ENCODE peak calls at places on chromosomes 7 and 10, in eight cellular contexts. One of them, this sample, is unnamed.

GRCh38 chr10:89032141-89032814 is 41.7 kb downstream of the FAS start:
- DNase-seq in CD8-positive, alpha-beta memory T cell: no peak
- DNase-seq in aorta: no peak
- DNase-seq in RWPE1: peak
- DNase-seq in H9: peak
- DNase-seq in cardiac muscle cell: peak
- DNase-seq in left lung: peak
- DNase-seq in heart left ventricle: no peak
- DNase-seq in this sample: no peak

GRCh38 chr7:79495544-79496272 is 42.2 kb upstream of the MAGI2 start:
- DNase-seq in CD8-positive, alpha-beta memory T cell: no peak
- DNase-seq in aorta: no peak
- DNase-seq in RWPE1: peak
- DNase-seq in H9: no peak
- DNase-seq in cardiac muscle cell: peak
- DNase-seq in left lung: no peak
- DNase-seq in heart left ventricle: no peak
- DNase-seq in this sample: no peak

GRCh38 chr7:18558910-18559309 is 63.4 kb downstream of the HDAC9 start:
- DNase-seq in CD8-positive, alpha-beta memory T cell: no peak
- DNase-seq in aorta: no peak
- DNase-seq in RWPE1: peak
- DNase-seq in H9: no peak
- DNase-seq in cardiac muscle cell: no peak
- DNase-seq in left lung: no peak
- DNase-seq in heart left ventricle: no peak
- DNase-seq in this sample: no peak

GRCh38 chr10:14414901-14415300 is 84.2 kb upstream of the FRMD4A start:
- DNase-seq in CD8-positive, alpha-beta memory T cell: no peak
- DNase-seq in aorta: no peak
- DNase-seq in RWPE1: no peak
- DNase-seq in H9: no peak
- DNase-seq in cardiac muscle cell: peak
- DNase-seq in left lung: no peak
- DNase-seq in heart left ventricle: no peak
- DNase-seq in this sample: no peak

GRCh38 chr10:21078410-21079329 is 181.6 kb upstream of the NEBL start:
- DNase-seq in CD8-positive, alpha-beta memory T cell: no peak
- DNase-seq in aorta: peak
- DNase-seq in RWPE1: peak
- DNase-seq in H9: peak
- DNase-seq in cardiac muscle cell: peak
- DNase-seq in left lung: no peak
- DNase-seq in heart left ventricle: peak
- DNase-seq in this sample: peak

GRCh38 chr10:33215154-33215553 is 119.3 kb downstream of the NRP1 start:
- DNase-seq in CD8-positive, alpha-beta memory T cell: no peak
- DNase-seq in aorta: no peak
- DNase-seq in RWPE1: no peak
- DNase-seq in H9: no peak
- DNase-seq in cardiac muscle cell: peak
- DNase-seq in left lung: no peak
- DNase-seq in heart left ventricle: no peak
- DNase-seq in this sample: no peak

GRCh38 chr10:36494386-36494785 is 631.0 kb upstream of the ANKRD30A start:
- DNase-seq in CD8-positive, alpha-beta memory T cell: no peak
- DNase-seq in aorta: no peak
- DNase-seq in RWPE1: peak
- DNase-seq in H9: no peak
- DNase-seq in cardiac muscle cell: peak
- DNase-seq in left lung: no peak
- DNase-seq in heart left ventricle: no peak
- DNase-seq in this sample: no peak

GRCh38 chr7:28328822-28329615 is 83.3 kb upstream of the CREB5 start:
- DNase-seq in CD8-positive, alpha-beta memory T cell: no peak
- DNase-seq in aorta: no peak
- DNase-seq in RWPE1: no peak
- DNase-seq in H9: no peak
- DNase-seq in cardiac muscle cell: no peak
- DNase-seq in left lung: no peak
- DNase-seq in heart left ventricle: no peak
- DNase-seq in this sample: no peak

GRCh38 chr10:48506147-48506917 is 98.5 kb downstream of the ARHGAP22 start:
- DNase-seq in CD8-positive, alpha-beta memory T cell: no peak
- DNase-seq in aorta: no peak
- DNase-seq in RWPE1: no peak
- DNase-seq in H9: peak
- DNase-seq in cardiac muscle cell: peak
- DNase-seq in left lung: no peak
- DNase-seq in heart left ventricle: peak
- DNase-seq in this sample: no peak

GRCh38 chr10:95552680-95553342 is 8.4 kb downstream of the SORBS1 start:
- DNase-seq in CD8-positive, alpha-beta memory T cell: no peak
- DNase-seq in aorta: no peak
- DNase-seq in RWPE1: peak
- DNase-seq in H9: peak
- DNase-seq in cardiac muscle cell: no peak
- DNase-seq in left lung: no peak
- DNase-seq in heart left ventricle: no peak
- DNase-seq in this sample: no peak

GRCh38 chr10:8043569-8044306 is 10.8 kb upstream of the GATA3 start:
- DNase-seq in CD8-positive, alpha-beta memory T cell: no peak
- DNase-seq in aorta: no peak
- DNase-seq in RWPE1: no peak
- DNase-seq in H9: peak
- DNase-seq in cardiac muscle cell: no peak
- DNase-seq in left lung: no peak
- DNase-seq in heart left ventricle: no peak
- DNase-seq in this sample: no peak

GRCh38 chr7:150820578-150821198 is 20.1 kb downstream of the TMEM176A start:
- DNase-seq in CD8-positive, alpha-beta memory T cell: no peak
- DNase-seq in aorta: no peak
- DNase-seq in RWPE1: no peak
- DNase-seq in H9: no peak
- DNase-seq in cardiac muscle cell: no peak
- DNase-seq in left lung: no peak
- DNase-seq in heart left ventricle: no peak
- DNase-seq in this sample: no peak

GRCh38 chr10:121053151-121053550 is 202.0 kb downstream of the WDR11 start:
- DNase-seq in CD8-positive, alpha-beta memory T cell: no peak
- DNase-seq in aorta: no peak
- DNase-seq in RWPE1: no peak
- DNase-seq in H9: no peak
- DNase-seq in cardiac muscle cell: no peak
- DNase-seq in left lung: no peak
- DNase-seq in heart left ventricle: no peak
- DNase-seq in this sample: no peak

GRCh38 chr10:67785098-67785497 is 52.9 kb downstream of the DNAJC12 start:
- DNase-seq in CD8-positive, alpha-beta memory T cell: no peak
- DNase-seq in aorta: no peak
- DNase-seq in RWPE1: no peak
- DNase-seq in H9: no peak
- DNase-seq in cardiac muscle cell: no peak
- DNase-seq in left lung: no peak
- DNase-seq in heart left ventricle: no peak
- DNase-seq in this sample: no peak

GRCh38 chr7:37251222-37251621 is 197.4 kb downstream of the ELMO1 start:
- DNase-seq in CD8-positive, alpha-beta memory T cell: no peak
- DNase-seq in aorta: no peak
- DNase-seq in RWPE1: no peak
- DNase-seq in H9: no peak
- DNase-seq in cardiac muscle cell: no peak
- DNase-seq in left lung: no peak
- DNase-seq in heart left ventricle: no peak
- DNase-seq in this sample: no peak

GRCh38 chr7:16309129-16309528 is 112.2 kb downstream of the CRPPA start:
- DNase-seq in CD8-positive, alpha-beta memory T cell: no peak
- DNase-seq in aorta: no peak
- DNase-seq in RWPE1: no peak
- DNase-seq in H9: no peak
- DNase-seq in cardiac muscle cell: no peak
- DNase-seq in left lung: no peak
- DNase-seq in heart left ventricle: no peak
- DNase-seq in this sample: no peak

GRCh38 chr10:123134915-123135414 is 805 bp upstream of the HMX3 start:
- DNase-seq in CD8-positive, alpha-beta memory T cell: no peak
- DNase-seq in aorta: no peak
- DNase-seq in RWPE1: no peak
- DNase-seq in H9: no peak
- DNase-seq in cardiac muscle cell: no peak
- DNase-seq in left lung: no peak
- DNase-seq in heart left ventricle: no peak
- DNase-seq in this sample: no peak

GRCh38 chr7:5689118-5689517 is 92.3 kb downstream of the RNF216 start:
- DNase-seq in CD8-positive, alpha-beta memory T cell: peak
- DNase-seq in aorta: no peak
- DNase-seq in RWPE1: no peak
- DNase-seq in H9: no peak
- DNase-seq in cardiac muscle cell: peak
- DNase-seq in left lung: no peak
- DNase-seq in heart left ventricle: no peak
- DNase-seq in this sample: no peak

GRCh38 chr7:2729043-2729892 is 41.3 kb downstream of the AMZ1 start:
- DNase-seq in CD8-positive, alpha-beta memory T cell: no peak
- DNase-seq in aorta: peak
- DNase-seq in RWPE1: no peak
- DNase-seq in H9: no peak
- DNase-seq in cardiac muscle cell: no peak
- DNase-seq in left lung: no peak
- DNase-seq in heart left ventricle: peak
- DNase-seq in this sample: no peak

DNA sequence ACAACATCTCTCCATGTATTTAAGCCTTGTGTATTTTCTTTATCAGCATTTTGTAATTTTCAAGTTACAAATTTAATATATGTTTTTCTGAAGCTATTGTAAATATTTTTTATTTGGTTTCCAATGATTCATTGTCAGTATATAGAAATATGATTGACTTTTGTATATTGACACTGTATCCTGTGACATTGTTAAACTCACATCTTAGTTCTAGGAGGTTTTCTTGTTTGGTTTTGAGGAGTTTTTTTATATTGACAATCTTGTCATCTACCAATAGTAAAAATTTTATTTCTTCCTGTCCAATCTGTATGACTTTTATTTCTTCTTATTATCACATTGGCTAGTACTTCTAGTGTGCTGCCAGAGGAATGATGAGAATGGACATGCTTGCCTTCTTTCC is 393.7 kb downstream of the GPAM start:
- DNase-seq in CD8-positive, alpha-beta memory T cell: no peak
- DNase-seq in aorta: no peak
- DNase-seq in RWPE1: no peak
- DNase-seq in H9: no peak
- DNase-seq in cardiac muscle cell: no peak
- DNase-seq in left lung: no peak
- DNase-seq in heart left ventricle: no peak
- DNase-seq in this sample: no peak
- H3K27ac ChIP-seq in CD8-positive, alpha-beta memory T cell: no peak
- H3K27ac ChIP-seq in aorta: no peak
- H3K27ac ChIP-seq in RWPE1: no peak
- H3K27ac ChIP-seq in H9: no peak
- H3K27ac ChIP-seq in cardiac muscle cell: no peak
- H3K27ac ChIP-seq in left lung: no peak
- H3K27ac ChIP-seq in heart left ventricle: no peak
- H3K27ac ChIP-seq in this sample: no peak

GRCh38 chr7:1640376-1641172 is 29.5 kb upstream of the ELFN1 start:
- DNase-seq in CD8-positive, alpha-beta memory T cell: no peak
- DNase-seq in aorta: no peak
- DNase-seq in RWPE1: no peak
- DNase-seq in H9: no peak
- DNase-seq in cardiac muscle cell: no peak
- DNase-seq in left lung: peak
- DNase-seq in heart left ventricle: no peak
- DNase-seq in this sample: no peak

GRCh38 chr7:1639071-1639470 is 31.0 kb upstream of the ELFN1 start:
- DNase-seq in CD8-positive, alpha-beta memory T cell: no peak
- DNase-seq in aorta: no peak
- DNase-seq in RWPE1: no peak
- DNase-seq in H9: no peak
- DNase-seq in cardiac muscle cell: no peak
- DNase-seq in left lung: no peak
- DNase-seq in heart left ventricle: no peak
- DNase-seq in this sample: no peak

GRCh38 chr7:1639578-1640175 is 30.4 kb upstream of the ELFN1 start:
- DNase-seq in CD8-positive, alpha-beta memory T cell: no peak
- DNase-seq in aorta: no peak
- DNase-seq in RWPE1: no peak
- DNase-seq in H9: no peak
- DNase-seq in cardiac muscle cell: no peak
- DNase-seq in left lung: no peak
- DNase-seq in heart left ventricle: no peak
- DNase-seq in this sample: no peak

GRCh38 chr7:1637155-1637554 is 32.9 kb upstream of the ELFN1 start:
- DNase-seq in CD8-positive, alpha-beta memory T cell: no peak
- DNase-seq in aorta: no peak
- DNase-seq in RWPE1: no peak
- DNase-seq in H9: no peak
- DNase-seq in cardiac muscle cell: no peak
- DNase-seq in left lung: no peak
- DNase-seq in heart left ventricle: no peak
- DNase-seq in this sample: no peak

GRCh38 chr7:1638113-1638726 is 31.9 kb upstream of the ELFN1 start:
- DNase-seq in CD8-positive, alpha-beta memory T cell: no peak
- DNase-seq in aorta: no peak
- DNase-seq in RWPE1: no peak
- DNase-seq in H9: peak
- DNase-seq in cardiac muscle cell: peak
- DNase-seq in left lung: no peak
- DNase-seq in heart left ventricle: no peak
- DNase-seq in this sample: no peak
- H3K27ac ChIP-seq in CD8-positive, alpha-beta memory T cell: no peak
- H3K27ac ChIP-seq in aorta: no peak
- H3K27ac ChIP-seq in RWPE1: no peak
- H3K27ac ChIP-seq in H9: no peak
- H3K27ac ChIP-seq in cardiac muscle cell: no peak
- H3K27ac ChIP-seq in left lung: no peak
- H3K27ac ChIP-seq in heart left ventricle: no peak
- H3K27ac ChIP-seq in this sample: no peak

GRCh38 chr10:113916053-113916452 is 61.6 kb downstream of the NHLRC2 start:
- DNase-seq in CD8-positive, alpha-beta memory T cell: no peak
- DNase-seq in aorta: no peak
- DNase-seq in RWPE1: peak
- DNase-seq in H9: no peak
- DNase-seq in cardiac muscle cell: no peak
- DNase-seq in left lung: no peak
- DNase-seq in heart left ventricle: no peak
- DNase-seq in this sample: no peak
- H3K27ac ChIP-seq in CD8-positive, alpha-beta memory T cell: no peak
- H3K27ac ChIP-seq in aorta: no peak
- H3K27ac ChIP-seq in RWPE1: no peak
- H3K27ac ChIP-seq in H9: no peak
- H3K27ac ChIP-seq in cardiac muscle cell: no peak
- H3K27ac ChIP-seq in left lung: peak
- H3K27ac ChIP-seq in heart left ventricle: no peak
- H3K27ac ChIP-seq in this sample: no peak

DNA sequence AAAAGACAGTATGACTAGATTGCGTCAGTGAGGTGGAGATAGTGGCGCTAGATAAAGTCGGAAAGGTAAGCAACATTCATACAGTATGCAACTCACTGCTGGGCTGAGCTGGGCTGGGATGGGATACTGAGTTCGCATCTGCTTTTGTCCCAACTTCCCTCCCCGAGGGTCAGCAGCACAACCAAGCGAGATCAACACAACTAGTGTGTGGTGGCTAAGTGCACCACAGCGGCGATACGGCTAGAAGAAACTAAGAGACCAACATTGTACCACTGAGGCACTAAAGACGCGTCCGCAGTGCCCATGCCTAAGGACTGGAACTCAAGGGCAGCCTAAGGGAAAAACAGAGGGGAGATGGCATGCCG is 467 bp downstream of the EXOSC1 start:
- DNase-seq in CD8-positive, alpha-beta memory T cell: no peak
- DNase-seq in aorta: no peak
- DNase-seq in RWPE1: no peak
- DNase-seq in H9: no peak
- DNase-seq in cardiac muscle cell: no peak
- DNase-seq in left lung: no peak
- DNase-seq in heart left ventricle: no peak
- DNase-seq in this sample: no peak
- H3K27ac ChIP-seq in CD8-positive, alpha-beta memory T cell: peak
- H3K27ac ChIP-seq in aorta: no peak
- H3K27ac ChIP-seq in RWPE1: peak
- H3K27ac ChIP-seq in H9: no peak
- H3K27ac ChIP-seq in cardiac muscle cell: no peak
- H3K27ac ChIP-seq in left lung: no peak
- H3K27ac ChIP-seq in heart left ventricle: peak
- H3K27ac ChIP-seq in this sample: peak

This sample was measured in caudate nucleus.